ENCODE peak calls at places on chromosomes 13 and 19, in five cellular contexts. A is GOT3; V is activated naive CD4-positive, alpha-beta T cell; Q is IMR-90; G is activated CD4-positive, alpha-beta T cell treated with anti-CD3 and anti-CD28 coated beads, Interleukin-2, amount 10 ng/mL, durations not matched to agents 7 days and 5 days. D is an unnamed sample.

GRCh38 chr13:41007359-41008118 is 11.6 kb downstream of the ELF1 start:
- DNase-seq in Q (peak), V (no peak), G (no peak), A (no peak), D (no peak)

GRCh38 chr13:25281937-25282332 is 5.4 kb downstream of the MTMR6 start:
- DNase-seq in V (no peak), A (no peak), G (no peak), Q (no peak), D (no peak)

GRCh38 chr19:11446652-11447301 is 11.3 kb downstream of the PRKCSH start:
- DNase-seq in A (no peak), Q (no peak), G (no peak), V (peak), D (no peak)

GRCh38 chr19:51687791-51688664 is 5.1 kb upstream of the SPACA6 start:
- DNase-seq in A (no peak), Q (peak), V (no peak), G (no peak), D (no peak)

GRCh38 chr19:54297759-54298305 is 15.1 kb downstream of the LILRA5 start:
- DNase-seq in A (no peak), Q (no peak), V (no peak), G (no peak), D (peak)

GRCh38 chr13:109938255-109938936 is 152.0 kb upstream of the IRS2 start:
- DNase-seq in G (no peak), A (no peak), V (no peak), Q (peak), D (no peak)

GRCh38 chr19:6034512-6034911 is 56.6 kb upstream of the RANBP3 start:
- DNase-seq in V (no peak), Q (no peak), A (no peak), G (no peak), D (peak)

GRCh38 chr13:30789360-30789862 is 54.1 kb downstream of the ALOX5AP start:
- DNase-seq in G (no peak), Q (no peak), V (no peak), A (no peak), D (no peak)

GRCh38 chr19:10346509-10346908 is 7.1 kb upstream of the ICAM3 start:
- DNase-seq in A (no peak), G (no peak), V (no peak), Q (peak), D (no peak)

GRCh38 chr13:28743499-28744083 is 24.8 kb upstream of the SLC46A3 start:
- DNase-seq in V (no peak), G (no peak), Q (no peak), A (no peak), D (no peak)

GRCh38 chr19:50728084-50728737 is 5.0 kb downstream of the CLEC11A start:
- DNase-seq in Q (peak), A (peak), G (peak), V (peak), D (peak)

GRCh38 chr19:46654621-46655152 is 6.3 kb downstream of the DACT3 start:
- DNase-seq in V (no peak), G (no peak), A (no peak), Q (no peak), D (no peak)

GRCh38 chr13:108322206-108322824 is 52.8 kb downstream of the TNFSF13B start:
- DNase-seq in A (no peak), Q (peak), G (peak), V (no peak), D (no peak)

GRCh38 chr13:105213512-105213911 is 1322.0 kb downstream of the EFNB2 start:
- DNase-seq in G (no peak), Q (no peak), V (no peak), A (no peak), D (no peak)

GRCh38 chr13:34913040-34913439 is 29.0 kb upstream of the NBEA start:
- DNase-seq in G (no peak), A (no peak), Q (no peak), V (no peak), D (no peak)

GRCh38 chr19:35000647-35001501 is 751 bp downstream of the GRAMD1A start:
- DNase-seq in V (peak), G (peak), Q (peak), A (no peak), D (no peak)

GRCh38 chr19:2609389-2610116 is 92.9 kb downstream of the GNG7 start:
- DNase-seq in G (no peak), Q (no peak), V (no peak), A (no peak), D (no peak)

GRCh38 chr13:112616586-112617381 is 28.8 kb upstream of the TUBGCP3 start:
- DNase-seq in G (peak), A (no peak), Q (peak), V (peak), D (peak)

GRCh38 chr13:114043421-114044053 is 69.7 kb upstream of the C13orf46 start:
- DNase-seq in V (no peak), A (no peak), G (no peak), Q (peak), D (no peak)

GRCh38 chr13:75222031-75222430 is 259.9 kb downstream of the TBC1D4 start:
- DNase-seq in Q (peak), G (no peak), V (no peak), A (no peak), D (no peak)

GRCh38 chr13:97223711-97224461 is 1.8 kb downstream of the MBNL2 start:
- DNase-seq in Q (peak), G (no peak), A (no peak), V (no peak), D (no peak)

GRCh38 chr19:19552811-19553210 is 14.7 kb downstream of the CILP2 start:
- DNase-seq in Q (no peak), A (no peak), V (peak), G (no peak), D (no peak)

GRCh38 chr19:18506101-18506534 is 15.8 kb downstream of the ELL start:
- DNase-seq in G (no peak), A (no peak), Q (no peak), V (no peak), D (no peak)

GRCh38 chr13:33069365-33069764 is 53.1 kb downstream of the KL start:
- DNase-seq in Q (no peak), A (no peak), V (no peak), G (no peak), D (no peak)

GRCh38 chr13:30759748-30760147 is 24.4 kb downstream of the ALOX5AP start:
- DNase-seq in V (no peak), A (no peak), Q (peak), G (no peak), D (no peak)

GRCh38 chr19:14545716-14546082 is 16.3 kb downstream of the TECR start:
- DNase-seq in Q (no peak), G (no peak), V (no peak), A (no peak), D (no peak)

GRCh38 chr19:55197531-55197930 is 11.8 kb downstream of the PTPRH start:
- DNase-seq in G (no peak), Q (no peak), A (no peak), V (no peak), D (no peak)

GRCh38 chr19:48868196-48868886 is at the start of gene PLEKHA4:
- DNase-seq in G (no peak), Q (peak), A (no peak), V (no peak), D (no peak)

GRCh38 chr19:9901020-9901419 is 35.3 kb downstream of the OLFM2 start:
- DNase-seq in A (no peak), Q (no peak), G (no peak), V (no peak), D (no peak)

GRCh38 chr13:109884462-109884861 is 98.1 kb upstream of the IRS2 start:
- DNase-seq in A (no peak), V (no peak), G (no peak), Q (no peak), D (no peak)

GRCh38 chr19:37594982-37595382 is 306 bp downstream of the ZNF540 start:
- DNase-seq in A (no peak), G (peak), Q (peak), V (peak), D (no peak)

GRCh38 chr19:29875931-29876330 is 64.1 kb downstream of the CCNE1 start:
- DNase-seq in G (no peak), A (no peak), V (no peak), Q (no peak), D (no peak)

GRCh38 chr19:17286742-17287141 is 5.0 kb downstream of the ANKLE1 start:
- DNase-seq in A (no peak), Q (no peak), G (no peak), V (no peak), D (no peak)